ENCODE peak calls at places on chromosome 17, in four cellular contexts. One of them, this sample, is unnamed.

GRCh38 chr17:58121925-58122324 is 26.3 kb upstream of the OR4D1 start:
- DNase-seq in esophagus squamous epithelium: no peak
- DNase-seq in breast epithelium: no peak
- DNase-seq in pancreas: no peak
- DNase-seq in this sample: no peak

GRCh38 chr17:1039511-1040215 is 42.7 kb downstream of the TIMM22 start:
- DNase-seq in esophagus squamous epithelium: no peak
- DNase-seq in breast epithelium: peak
- DNase-seq in pancreas: peak
- DNase-seq in this sample: peak

GRCh38 chr17:77734371-77735050 is 224.0 kb upstream of the TNRC6C start:
- DNase-seq in esophagus squamous epithelium: no peak
- DNase-seq in breast epithelium: peak
- DNase-seq in pancreas: no peak
- DNase-seq in this sample: peak

GRCh38 chr17:10616502-10617119 is 40.5 kb downstream of the MYH3 start:
- DNase-seq in esophagus squamous epithelium: no peak
- DNase-seq in breast epithelium: peak
- DNase-seq in pancreas: peak
- DNase-seq in this sample: no peak

GRCh38 chr17:73412914-73413313 is 101.1 kb upstream of the CDC42EP4 start:
- DNase-seq in esophagus squamous epithelium: no peak
- DNase-seq in breast epithelium: no peak
- DNase-seq in pancreas: no peak
- DNase-seq in this sample: no peak

GRCh38 chr17:3754458-3755334 is 31.0 kb downstream of the HASPIN start:
- DNase-seq in esophagus squamous epithelium: no peak
- DNase-seq in breast epithelium: peak
- DNase-seq in pancreas: peak
- DNase-seq in this sample: no peak

GRCh38 chr17:15490634-15491261 is 23.3 kb upstream of the CDRT4 start:
- DNase-seq in esophagus squamous epithelium: no peak
- DNase-seq in breast epithelium: no peak
- DNase-seq in pancreas: no peak
- DNase-seq in this sample: no peak

GRCh38 chr17:3474212-3474611 is 1.6 kb upstream of the ASPA start:
- DNase-seq in esophagus squamous epithelium: no peak
- DNase-seq in breast epithelium: no peak
- DNase-seq in pancreas: no peak
- DNase-seq in this sample: no peak

GRCh38 chr17:81387235-81388060 is 7.8 kb upstream of the BAHCC1 start:
- DNase-seq in esophagus squamous epithelium: no peak
- DNase-seq in breast epithelium: no peak
- DNase-seq in pancreas: peak
- DNase-seq in this sample: no peak

GRCh38 chr17:40317880-40318834 is 9.2 kb downstream of the RARA start:
- DNase-seq in esophagus squamous epithelium: peak
- DNase-seq in breast epithelium: peak
- DNase-seq in pancreas: peak
- DNase-seq in this sample: peak

GRCh38 chr17:61157246-61157887 is 242.3 kb upstream of the TBX2 start:
- DNase-seq in esophagus squamous epithelium: no peak
- DNase-seq in breast epithelium: no peak
- DNase-seq in pancreas: no peak
- DNase-seq in this sample: no peak

GRCh38 chr17:67588326-67588725 is 129.4 kb upstream of the NOL11 start:
- DNase-seq in esophagus squamous epithelium: no peak
- DNase-seq in breast epithelium: no peak
- DNase-seq in pancreas: no peak
- DNase-seq in this sample: peak

GRCh38 chr17:77231076-77231871 is 90.5 kb downstream of the SEC14L1 start:
- DNase-seq in esophagus squamous epithelium: no peak
- DNase-seq in breast epithelium: no peak
- DNase-seq in pancreas: no peak
- DNase-seq in this sample: no peak

GRCh38 chr17:9037741-9038140 is 16.4 kb downstream of the NTN1 start:
- DNase-seq in esophagus squamous epithelium: no peak
- DNase-seq in breast epithelium: no peak
- DNase-seq in pancreas: no peak
- DNase-seq in this sample: peak

GRCh38 chr17:74749262-74750038 is 1.0 kb downstream of the NHERF1 start:
- DNase-seq in esophagus squamous epithelium: no peak
- DNase-seq in breast epithelium: no peak
- DNase-seq in pancreas: peak
- DNase-seq in this sample: no peak

GRCh38 chr17:77617516-77617915 is 341.0 kb upstream of the TNRC6C start:
- DNase-seq in esophagus squamous epithelium: no peak
- DNase-seq in breast epithelium: no peak
- DNase-seq in pancreas: no peak
- DNase-seq in this sample: no peak

GRCh38 chr17:1865252-1866037 is 35.6 kb downstream of the RPA1 start:
- DNase-seq in esophagus squamous epithelium: no peak
- DNase-seq in breast epithelium: no peak
- DNase-seq in pancreas: no peak
- DNase-seq in this sample: no peak

GRCh38 chr17:58331815-58332719 is 3.5 kb upstream of the TSPOAP1 start:
- DNase-seq in esophagus squamous epithelium: peak
- DNase-seq in breast epithelium: no peak
- DNase-seq in pancreas: peak
- DNase-seq in this sample: peak

GRCh38 chr17:74569392-74570003 is 2.2 kb upstream of the CD300H start:
- DNase-seq in esophagus squamous epithelium: peak
- DNase-seq in breast epithelium: no peak
- DNase-seq in pancreas: no peak
- DNase-seq in this sample: peak

GRCh38 chr17:65533855-65534457 is 27.5 kb downstream of the AXIN2 start:
- DNase-seq in esophagus squamous epithelium: no peak
- DNase-seq in breast epithelium: no peak
- DNase-seq in pancreas: no peak
- DNase-seq in this sample: no peak

GRCh38 chr17:34251186-34251585 is 3.9 kb upstream of the CCL2 start:
- DNase-seq in esophagus squamous epithelium: no peak
- DNase-seq in breast epithelium: no peak
- DNase-seq in pancreas: no peak
- DNase-seq in this sample: no peak

GRCh38 chr17:19502517-19502916 is 31.1 kb upstream of the SLC47A1 start:
- DNase-seq in esophagus squamous epithelium: no peak
- DNase-seq in breast epithelium: peak
- DNase-seq in pancreas: no peak
- DNase-seq in this sample: no peak

GRCh38 chr17:19510903-19511302 is 22.8 kb upstream of the SLC47A1 start:
- DNase-seq in esophagus squamous epithelium: no peak
- DNase-seq in breast epithelium: no peak
- DNase-seq in pancreas: no peak
- DNase-seq in this sample: no peak

GRCh38 chr17:19507673-19508326 is 25.9 kb upstream of the SLC47A1 start:
- DNase-seq in esophagus squamous epithelium: no peak
- DNase-seq in breast epithelium: peak
- DNase-seq in pancreas: peak
- DNase-seq in this sample: peak

GRCh38 chr17:19513897-19514488 is 19.7 kb upstream of the SLC47A1 start:
- DNase-seq in esophagus squamous epithelium: no peak
- DNase-seq in breast epithelium: peak
- DNase-seq in pancreas: no peak
- DNase-seq in this sample: peak

DNA sequence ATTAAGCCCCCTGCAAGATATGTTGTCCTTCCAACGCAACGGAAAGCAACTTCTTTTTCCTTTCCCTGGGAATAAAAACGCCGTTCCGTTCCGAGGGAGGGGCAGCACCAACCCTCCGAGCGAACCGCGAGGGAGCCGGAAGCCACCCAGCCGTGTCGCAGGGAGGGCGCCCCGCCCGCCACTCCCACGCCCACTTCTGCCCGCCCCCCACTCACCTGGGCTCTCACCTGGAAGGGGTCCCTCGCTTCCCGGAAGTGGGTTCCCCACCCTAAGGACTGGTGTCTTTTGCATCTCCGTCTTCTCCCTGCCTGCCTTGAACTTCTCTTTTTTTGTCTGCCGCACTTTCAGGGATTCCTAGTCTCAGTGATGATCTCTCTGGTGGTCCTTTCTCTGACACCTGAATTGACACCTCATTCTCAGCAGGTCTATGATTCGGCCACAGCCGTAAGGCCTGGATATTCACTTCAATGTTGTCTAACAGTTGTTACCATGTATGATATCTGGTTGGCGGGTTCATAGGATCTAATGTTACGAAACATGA is 25.3 kb upstream of the SLC47A1 start:
- DNase-seq in esophagus squamous epithelium: no peak
- DNase-seq in breast epithelium: no peak
- DNase-seq in pancreas: peak
- DNase-seq in this sample: no peak
- H3K27ac ChIP-seq in esophagus squamous epithelium: peak
- H3K27ac ChIP-seq in breast epithelium: peak
- H3K27ac ChIP-seq in pancreas: peak
- H3K27ac ChIP-seq in this sample: peak

GRCh38 chr17:21160401-21160800 is 33.6 kb downstream of the DHRS7B start:
- DNase-seq in esophagus squamous epithelium: no peak
- DNase-seq in breast epithelium: no peak
- DNase-seq in pancreas: no peak
- DNase-seq in this sample: no peak

GRCh38 chr17:21162394-21162775 is 35.6 kb downstream of the DHRS7B start:
- DNase-seq in esophagus squamous epithelium: no peak
- DNase-seq in breast epithelium: no peak
- DNase-seq in pancreas: no peak
- DNase-seq in this sample: no peak

GRCh38 chr17:21164226-21165019 is 37.7 kb downstream of the DHRS7B start:
- DNase-seq in esophagus squamous epithelium: no peak
- DNase-seq in breast epithelium: no peak
- DNase-seq in pancreas: no peak
- DNase-seq in this sample: no peak

GRCh38 chr17:21161498-21162393 is 35.0 kb downstream of the DHRS7B start:
- DNase-seq in esophagus squamous epithelium: no peak
- DNase-seq in breast epithelium: no peak
- DNase-seq in pancreas: no peak
- DNase-seq in this sample: no peak

DNA sequence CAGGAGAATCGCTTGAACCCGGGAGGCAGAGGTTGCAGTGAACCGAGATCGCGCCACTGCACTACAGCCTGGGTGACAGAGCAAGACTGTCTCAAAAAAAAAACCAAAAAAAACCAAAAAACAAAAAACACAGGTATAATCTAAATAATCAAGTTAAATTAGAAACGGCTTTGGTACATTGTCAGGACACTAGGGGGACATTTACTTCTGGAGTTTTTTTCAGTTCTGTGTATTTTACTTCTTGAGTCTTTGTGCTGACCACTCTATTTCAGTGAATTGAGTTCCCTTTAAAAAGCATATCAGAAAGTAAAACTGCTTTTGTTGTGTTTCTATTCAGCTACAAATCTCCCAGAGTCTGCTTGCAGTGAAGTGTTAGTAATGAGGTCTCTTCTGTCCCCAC is 36.3 kb downstream of the DHRS7B start:
- DNase-seq in esophagus squamous epithelium: no peak
- DNase-seq in breast epithelium: no peak
- DNase-seq in pancreas: no peak
- DNase-seq in this sample: no peak
- H3K27ac ChIP-seq in esophagus squamous epithelium: no peak
- H3K27ac ChIP-seq in breast epithelium: no peak
- H3K27ac ChIP-seq in pancreas: peak
- H3K27ac ChIP-seq in this sample: peak

GRCh38 chr17:20073056-20073979 is 64.2 kb downstream of the SPECC1 start:
- DNase-seq in esophagus squamous epithelium: no peak
- DNase-seq in breast epithelium: no peak
- DNase-seq in pancreas: no peak
- DNase-seq in this sample: peak

GRCh38 chr17:20072692-20072992 is 63.5 kb downstream of the SPECC1 start:
- DNase-seq in esophagus squamous epithelium: no peak
- DNase-seq in breast epithelium: no peak
- DNase-seq in pancreas: no peak
- DNase-seq in this sample: no peak

GRCh38 chr17:20074001-20074400 is 64.8 kb downstream of the SPECC1 start:
- DNase-seq in esophagus squamous epithelium: no peak
- DNase-seq in breast epithelium: no peak
- DNase-seq in pancreas: no peak
- DNase-seq in this sample: no peak

GRCh38 chr17:20071824-20072691 is 62.9 kb downstream of the SPECC1 start:
- DNase-seq in esophagus squamous epithelium: no peak
- DNase-seq in breast epithelium: no peak
- DNase-seq in pancreas: no peak
- DNase-seq in this sample: no peak

GRCh38 chr17:20074489-20074888 is 65.3 kb downstream of the SPECC1 start:
- DNase-seq in esophagus squamous epithelium: no peak
- DNase-seq in breast epithelium: no peak
- DNase-seq in pancreas: no peak
- DNase-seq in this sample: no peak
- H3K27ac ChIP-seq in esophagus squamous epithelium: no peak
- H3K27ac ChIP-seq in breast epithelium: peak
- H3K27ac ChIP-seq in pancreas: no peak
- H3K27ac ChIP-seq in this sample: peak

GRCh38 chr17:50728881-50729765 is 9.7 kb downstream of the LUC7L3 start:
- DNase-seq in esophagus squamous epithelium: no peak
- DNase-seq in breast epithelium: no peak
- DNase-seq in pancreas: no peak
- DNase-seq in this sample: no peak
- H3K27ac ChIP-seq in esophagus squamous epithelium: no peak
- H3K27ac ChIP-seq in breast epithelium: no peak
- H3K27ac ChIP-seq in pancreas: no peak
- H3K27ac ChIP-seq in this sample: no peak

GRCh38 chr17:41775394-41776226 is 10.9 kb downstream of the JUP start:
- DNase-seq in esophagus squamous epithelium: no peak
- DNase-seq in breast epithelium: no peak
- DNase-seq in pancreas: no peak
- DNase-seq in this sample: no peak

GRCh38 chr17:41772586-41773189 is 13.8 kb downstream of the JUP start:
- DNase-seq in esophagus squamous epithelium: no peak
- DNase-seq in breast epithelium: no peak
- DNase-seq in pancreas: no peak
- DNase-seq in this sample: no peak

GRCh38 chr17:41772218-41772585 is 14.3 kb downstream of the JUP start:
- DNase-seq in esophagus squamous epithelium: no peak
- DNase-seq in breast epithelium: peak
- DNase-seq in pancreas: peak
- DNase-seq in this sample: no peak

GRCh38 chr17:41773190-41773588 is 13.3 kb downstream of the JUP start:
- DNase-seq in esophagus squamous epithelium: no peak
- DNase-seq in breast epithelium: peak
- DNase-seq in pancreas: peak
- DNase-seq in this sample: peak

DNA sequence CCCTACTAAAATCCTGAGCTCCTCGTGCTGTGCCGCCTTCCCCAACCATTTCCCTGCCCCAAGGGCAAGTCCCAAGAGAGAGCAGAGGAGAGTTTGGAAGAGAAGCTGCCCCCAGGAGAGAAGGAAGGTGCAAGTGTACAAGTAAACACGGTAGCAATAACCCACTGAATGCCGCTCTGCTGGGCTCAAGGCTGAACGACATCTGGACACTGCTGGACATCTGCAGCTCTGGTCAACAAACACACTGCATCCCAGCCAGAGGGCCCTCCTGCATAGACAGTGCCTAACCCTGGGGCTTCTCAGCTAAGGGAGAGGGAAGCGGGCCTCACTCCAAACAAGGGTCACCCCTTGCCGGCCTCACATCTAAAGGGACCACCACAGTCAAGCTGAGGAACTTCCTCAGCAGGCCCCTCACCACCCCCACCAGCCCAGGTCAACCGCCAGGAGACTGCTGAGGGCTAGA is 12.7 kb downstream of the JUP start:
- DNase-seq in esophagus squamous epithelium: no peak
- DNase-seq in breast epithelium: no peak
- DNase-seq in pancreas: no peak
- DNase-seq in this sample: no peak
- H3K27ac ChIP-seq in esophagus squamous epithelium: peak
- H3K27ac ChIP-seq in breast epithelium: peak
- H3K27ac ChIP-seq in pancreas: peak
- H3K27ac ChIP-seq in this sample: peak

This sample was measured in ascending aorta.